ENCODE peak calls at places on chromosome 9, in nine cellular contexts. N is SK-N-SH, T is hepatocyte, S is tibial artery, Y is spleen, I is esophagus squamous epithelium, A is stomach, W is aorta, Z is H1. Q is an unnamed sample. For H3K4me1, the result is how much of the 10 kb centered on the place peaks cover.

GRCh38 chr9:107907261-107907660 is 417.7 kb upstream of the KLF4 start:
- DNase-seq in N (no peak), T (no peak), S (no peak), Y (no peak), I (no peak), A (no peak), W (no peak), Z (no peak), Q (no peak)

GRCh38 chr9:3758816-3759576 is 233.2 kb upstream of the RFX3 start:
- DNase-seq in N (no peak), T (no peak), S (no peak), Y (no peak), I (no peak), A (no peak), W (no peak), Z (no peak), Q (no peak)

GRCh38 chr9:75892168-75892901 is 1.9 kb downstream of the PCSK5 start:
- DNase-seq in N (peak), T (peak), S (peak), Y (no peak), I (no peak), A (no peak), W (peak), Z (peak), Q (peak)

GRCh38 chr9:101468116-101468515 is 32.5 kb upstream of the ALDOB start:
- DNase-seq in N (no peak), T (no peak), S (no peak), Y (no peak), I (no peak), A (no peak), W (no peak), Z (no peak), Q (no peak)

GRCh38 chr9:16277471-16277870 is 593.0 kb downstream of the BNC2 start:
- DNase-seq in N (no peak), T (no peak), S (no peak), Y (no peak), I (no peak), A (no peak), W (no peak), Z (no peak), Q (no peak)

GRCh38 chr9:85528142-85528541 is 213.6 kb downstream of the AGTPBP1 start:
- DNase-seq in N (no peak), T (no peak), S (no peak), Y (no peak), I (no peak), A (no peak), W (no peak), Z (no peak), Q (no peak)

GRCh38 chr9:137321726-137322361 is 19.8 kb upstream of the NRARP start:
- DNase-seq in N (no peak), T (no peak), S (no peak), Y (peak), I (no peak), A (peak), W (no peak), Z (peak), Q (no peak)

GRCh38 chr9:121021294-121021693 is 28.8 kb downstream of the C5 start:
- DNase-seq in N (no peak), T (no peak), S (no peak), Y (no peak), I (no peak), A (no peak), W (no peak), Z (no peak), Q (no peak)

GRCh38 chr9:17651725-17652124 is 72.9 kb downstream of the SH3GL2 start:
- DNase-seq in N (no peak), T (no peak), S (no peak), Y (no peak), I (no peak), A (no peak), W (no peak), Z (no peak), Q (no peak)

GRCh38 chr9:18771018-18771417 is 262.0 kb downstream of the SAXO1 start:
- DNase-seq in N (no peak), T (no peak), S (no peak), Y (no peak), I (no peak), A (no peak), W (no peak), Z (no peak), Q (no peak)

GRCh38 chr9:129596541-129597328 is 24.2 kb downstream of the C9orf50 start:
- DNase-seq in N (peak), T (peak), S (peak), Y (no peak), I (no peak), A (peak), W (peak), Z (peak), Q (peak)

GRCh38 chr9:113598451-113598850 is 134.9 kb downstream of the RGS3 start:
- DNase-seq in N (no peak), T (no peak), S (no peak), Y (peak), I (no peak), A (no peak), W (peak), Z (no peak), Q (peak)

GRCh38 chr9:120870206-120870605 is 6.8 kb downstream of the PHF19 start:
- DNase-seq in N (no peak), T (no peak), S (no peak), Y (peak), I (no peak), A (no peak), W (no peak), Z (no peak), Q (no peak)

GRCh38 chr9:70491798-70492736 is 77.6 kb upstream of the KLF9 start:
- DNase-seq in N (no peak), T (no peak), S (no peak), Y (no peak), I (no peak), A (no peak), W (no peak), Z (no peak), Q (no peak)

GRCh38 chr9:109138421-109138820 is 18.7 kb upstream of the TMEM245 start:
- DNase-seq in N (no peak), T (no peak), S (no peak), Y (no peak), I (no peak), A (no peak), W (no peak), Z (no peak), Q (no peak)

GRCh38 chr9:2072752-2073405 is 57.7 kb downstream of the SMARCA2 start:
- DNase-seq in N (no peak), T (no peak), S (no peak), Y (no peak), I (no peak), A (no peak), W (no peak), Z (no peak), Q (no peak)

GRCh38 chr9:16191237-16191636 is 638.4 kb downstream of the CCDC171 start:
- DNase-seq in N (no peak), T (no peak), S (no peak), Y (no peak), I (no peak), A (no peak), W (no peak), Z (no peak), Q (no peak)

GRCh38 chr9:33988219-33988890 is 60.3 kb downstream of the UBAP2 start:
- DNase-seq in N (no peak), T (no peak), S (no peak), Y (no peak), I (no peak), A (no peak), W (no peak), Z (no peak), Q (no peak)

GRCh38 chr9:124180557-124180956 is 77.2 kb upstream of the NEK6 start:
- DNase-seq in N (peak), T (peak), S (peak), Y (no peak), I (no peak), A (peak), W (no peak), Z (no peak), Q (peak)

GRCh38 chr9:134477927-134478326 is 151.7 kb downstream of the RXRA start:
- DNase-seq in N (no peak), T (no peak), S (no peak), Y (no peak), I (no peak), A (no peak), W (no peak), Z (no peak), Q (no peak)

GRCh38 chr9:2271426-2271825 is 256.3 kb downstream of the SMARCA2 start:
- DNase-seq in N (peak), T (no peak), S (peak), Y (no peak), I (no peak), A (no peak), W (no peak), Z (no peak), Q (no peak)

GRCh38 chr9:22452415-22453010 is 5.9 kb downstream of the DMRTA1 start:
- DNase-seq in N (no peak), T (peak), S (peak), Y (peak), I (no peak), A (peak), W (peak), Z (no peak), Q (peak)

GRCh38 chr9:116907989-116908388 is 220.9 kb downstream of the TRIM32 start:
- DNase-seq in N (no peak), T (no peak), S (no peak), Y (no peak), I (no peak), A (no peak), W (no peak), Z (no peak), Q (no peak)

GRCh38 chr9:2817987-2818386 is 25.9 kb downstream of the PUM3 start:
- DNase-seq in N (no peak), T (peak), S (no peak), Y (no peak), I (no peak), A (no peak), W (no peak), Z (no peak), Q (no peak)

GRCh38 chr9:78438765-78439164 is 141.8 kb downstream of the PSAT1 start:
- DNase-seq in N (no peak), T (no peak), S (no peak), Y (no peak), I (no peak), A (no peak), W (no peak), Z (no peak), Q (no peak)

GRCh38 chr9:36882117-36882465 is 152.0 kb downstream of the PAX5 start:
- DNase-seq in N (no peak), T (no peak), S (no peak), Y (peak), I (no peak), A (no peak), W (peak), Z (no peak), Q (no peak)

GRCh38 chr9:38024036-38024681 is 44.9 kb downstream of the SHB start:
- DNase-seq in N (no peak), T (peak), S (no peak), Y (no peak), I (no peak), A (no peak), W (peak), Z (no peak), Q (peak)

GRCh38 chr9:135516132-135516860 is 4.9 kb upstream of the LCN1 start:
- DNase-seq in N (no peak), T (no peak), S (no peak), Y (peak), I (no peak), A (peak), W (peak), Z (no peak), Q (no peak)

GRCh38 chr9:8895498-8896224 is 1096.1 kb upstream of the DMAC1 start:
- DNase-seq in N (peak), T (peak), S (no peak), Y (no peak), I (no peak), A (no peak), W (no peak), Z (no peak), Q (no peak)

GRCh38 chr9:122370869-122371467 is at the start of gene PTGS1:
- DNase-seq in N (peak), T (peak), S (peak), Y (peak), I (no peak), A (peak), W (peak), Z (peak), Q (peak)

GRCh38 chr9:116303270-116303904 is 149.8 kb downstream of the PAPPA start:
- DNase-seq in N (no peak), T (no peak), S (no peak), Y (no peak), I (no peak), A (no peak), W (no peak), Z (no peak), Q (no peak)

DNA sequence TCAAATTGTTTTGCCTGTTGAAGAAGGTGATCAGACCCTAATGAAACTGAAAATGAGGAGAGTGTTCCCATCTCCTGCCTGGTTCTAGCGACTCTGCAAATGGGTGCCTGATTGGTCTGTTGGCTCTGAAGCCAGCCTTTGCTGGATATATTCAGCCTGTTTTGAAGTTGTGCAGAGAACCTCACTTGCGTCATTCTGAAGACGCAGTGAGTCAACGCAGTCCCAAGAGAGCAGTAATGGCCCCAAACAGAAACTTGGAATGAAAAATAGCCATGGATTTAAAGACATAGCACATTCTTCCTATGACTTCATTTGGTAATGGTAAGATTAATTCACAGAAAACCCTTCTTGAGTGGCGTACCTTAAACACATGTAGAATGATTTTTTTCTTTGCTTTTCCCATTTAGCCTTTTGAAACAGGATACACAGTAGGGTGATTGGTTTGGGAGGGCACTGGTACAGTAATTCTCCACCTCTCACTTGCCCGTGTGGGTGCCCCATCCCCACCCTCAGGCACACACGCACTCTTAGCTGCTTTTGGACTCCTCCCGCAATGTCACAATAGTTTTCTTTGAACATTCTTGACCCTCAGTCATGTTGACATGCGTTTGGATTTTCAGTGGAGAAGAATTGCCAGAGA is 54.1 kb upstream of the ABL1 start:
- DNase-seq in N (no peak), T (peak), S (peak), Y (no peak), I (no peak), A (no peak), W (peak), Z (no peak), Q (no peak)
- H3K4me3 ChIP-seq in N (peak), T (no peak), S (peak), Y (no peak), I (peak), A (peak), W (peak), Z (no peak), Q (peak)

GRCh38 chr9:106896695-106897094 is 33.7 kb downstream of the ZNF462 start:
- DNase-seq in N (no peak), T (no peak), S (no peak), Y (no peak), I (no peak), A (no peak), W (no peak), Z (no peak), Q (no peak)

GRCh38 chr9:106890621-106891020 is 27.7 kb downstream of the ZNF462 start:
- DNase-seq in N (no peak), T (no peak), S (no peak), Y (no peak), I (no peak), A (no peak), W (no peak), Z (no peak), Q (no peak)

GRCh38 chr9:106892632-106893031 is 29.7 kb downstream of the ZNF462 start:
- DNase-seq in N (peak), T (peak), S (no peak), Y (no peak), I (no peak), A (no peak), W (no peak), Z (no peak), Q (peak)

GRCh38 chr9:106891286-106891685 is 28.3 kb downstream of the ZNF462 start:
- DNase-seq in N (no peak), T (no peak), S (no peak), Y (no peak), I (no peak), A (no peak), W (no peak), Z (no peak), Q (no peak)

GRCh38 chr9:106893088-106893487 is 30.1 kb downstream of the ZNF462 start:
- DNase-seq in N (no peak), T (no peak), S (no peak), Y (no peak), I (no peak), A (no peak), W (no peak), Z (no peak), Q (no peak)
- H3K4me1 ChIP-seq in N (under half), T (under half), S (under half), Y (under half), I (under half), A (under half), W (under half), Z (under half), Q (under half)

DNA sequence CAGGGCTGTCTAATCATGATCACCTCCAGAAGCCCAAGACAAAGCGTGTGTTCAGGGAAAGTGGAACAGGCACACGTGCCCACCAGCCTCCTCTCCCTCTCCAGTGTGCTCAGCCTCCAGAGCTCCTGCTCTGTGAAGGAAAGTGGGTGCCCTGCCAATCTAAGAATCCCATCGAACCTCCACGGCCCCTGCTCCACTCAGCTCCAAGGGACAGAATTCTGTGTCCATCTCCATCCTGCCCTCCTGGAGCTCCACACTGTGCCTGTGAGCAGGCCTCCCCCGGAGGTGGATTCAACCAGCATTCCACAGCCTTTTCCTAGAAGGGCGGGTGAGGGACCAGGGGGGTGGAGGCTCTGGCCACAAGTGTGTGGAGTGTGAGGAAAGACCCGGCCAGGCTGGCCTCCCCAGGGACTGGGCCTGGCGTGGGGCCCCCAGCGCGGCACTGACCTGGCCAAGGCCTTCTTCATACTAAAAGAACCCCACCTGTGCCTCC is 6.0 kb downstream of the EEIG1 start:
- DNase-seq in N (peak), T (no peak), S (peak), Y (no peak), I (no peak), A (no peak), W (peak), Z (no peak), Q (no peak)
- H3K27ac ChIP-seq in N (no peak), T (no peak), S (peak), Y (peak), I (peak), A (peak), W (no peak), Z (no peak), Q (no peak)

GRCh38 chr9:97502222-97502983 is 937 bp downstream of the TMOD1 start:
- DNase-seq in N (no peak), T (peak), S (no peak), Y (no peak), I (no peak), A (no peak), W (no peak), Z (peak), Q (peak)
- H3K4me3 ChIP-seq in N (peak), T (peak), S (peak), Y (peak), I (peak), A (peak), W (peak), Z (peak), Q (peak)

DNA sequence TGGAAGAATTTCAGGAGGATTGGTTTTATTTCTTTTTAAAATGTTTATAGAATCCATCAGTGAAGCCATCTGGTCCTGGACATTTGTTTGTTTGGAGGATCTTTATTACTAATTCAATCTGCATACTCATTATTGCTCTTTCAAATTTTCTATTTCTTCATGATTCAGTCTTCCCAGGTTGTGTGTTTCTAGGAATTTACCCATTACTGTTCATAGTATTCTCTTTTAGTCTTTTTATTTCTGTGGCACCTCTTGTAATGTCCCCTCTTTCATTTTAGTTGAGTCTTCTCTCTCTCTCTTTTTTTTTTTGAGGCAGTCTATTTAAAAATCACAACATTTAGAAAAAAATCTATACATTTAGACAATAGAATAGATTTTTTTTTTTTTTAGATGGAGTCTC is 32.3 kb downstream of the FGD3 start:
- DNase-seq in N (no peak), T (no peak), S (no peak), Y (no peak), I (no peak), A (no peak), W (no peak), Z (no peak), Q (no peak)
- H3K4me1 ChIP-seq in N (under half), T (under half), S (under half), Y (under half), I (under half), A (under half), W (under half), Z (under half), Q (under half)

GRCh38 chr9:110668528-110669167 is at the start of gene MUSK:
- DNase-seq in N (no peak), T (no peak), S (no peak), Y (no peak), I (no peak), A (no peak), W (no peak), Z (no peak), Q (no peak)

GRCh38 chr9:110672873-110673508 is 4.4 kb downstream of the MUSK start:
- DNase-seq in N (no peak), T (no peak), S (no peak), Y (no peak), I (no peak), A (no peak), W (no peak), Z (no peak), Q (no peak)

GRCh38 chr9:110671849-110672248 is 3.3 kb downstream of the MUSK start:
- DNase-seq in N (no peak), T (no peak), S (no peak), Y (no peak), I (no peak), A (no peak), W (no peak), Z (no peak), Q (no peak)

DNA sequence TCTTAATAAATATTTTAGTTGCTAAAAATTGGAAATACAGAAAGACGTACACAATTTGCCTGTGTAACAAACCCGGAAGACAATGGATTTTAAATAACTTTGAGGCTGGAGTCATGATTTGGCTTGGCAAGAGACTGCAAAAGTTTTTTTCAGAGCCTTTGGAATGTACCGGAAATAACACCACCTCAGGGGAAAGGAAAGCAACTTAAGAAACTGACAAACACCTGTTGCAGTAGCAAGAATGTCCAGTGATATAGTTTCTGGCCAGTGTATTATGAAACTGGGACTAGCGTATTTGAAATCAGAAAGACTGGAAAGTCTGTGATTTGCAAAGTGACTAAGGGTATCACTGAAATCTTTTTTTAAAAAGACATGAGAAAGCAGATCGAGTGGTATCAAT is 848 bp downstream of the MUSK start:
- DNase-seq in N (no peak), T (no peak), S (no peak), Y (no peak), I (no peak), A (no peak), W (no peak), Z (no peak), Q (no peak)
- H3K27ac ChIP-seq in N (no peak), T (no peak), S (no peak), Y (no peak), I (no peak), A (no peak), W (no peak), Z (no peak), Q (peak)